ENCODE peak calls at places on chromosomes 12 and 14, in eight cellular contexts. X is hypothalamus; M is MV-4-11; F is adipocyte; A is NCI-H2029 treated with DMSO at 0.1 percent for 48 hours; C is stimulated activated naive CD4-positive, alpha-beta T cell treated with Interleukin-2 at 50 U/mL for 16 hours; S is activated B cell treated with CpG ODN at 0.5 μM for 24 hours; V is RCC 7860. I is an unnamed sample.

GRCh38 chr12:45327823-45328383 is 112.0 kb downstream of the ANO6 start:
- DNase-seq in C (no peak), S (no peak), M (no peak), X (no peak), F (no peak), A (no peak), V (peak; percentile 7), I (no peak)

GRCh38 chr12:88726806-88727722 is 146.8 kb upstream of the KITLG start:
- DNase-seq in V (no peak), F (peak; percentile 9), M (no peak), X (no peak), C (no peak), S (no peak), A (no peak), I (no peak)

GRCh38 chr12:116443706-116444589 is 115.2 kb upstream of the MAP1LC3B2 start:
- DNase-seq in A (no peak), F (no peak), V (no peak), M (peak; percentile 68), C (no peak), S (no peak), X (no peak), I (peak; percentile 50)

GRCh38 chr12:1692895-1693294 is 2.0 kb downstream of the ADIPOR2 start:
- DNase-seq in F (no peak), X (no peak), C (no peak), S (no peak), M (peak; percentile 92), A (no peak), V (no peak), I (peak; percentile 73)

GRCh38 chr12:19338405-19338804 is 100.9 kb upstream of the AEBP2 start:
- DNase-seq in C (no peak), A (no peak), V (no peak), S (no peak), M (peak; percentile 29), X (no peak), F (no peak), I (no peak)

GRCh38 chr12:42364692-42365091 is 38.7 kb downstream of the PPHLN1 start:
- DNase-seq in F (no peak), C (no peak), X (no peak), S (no peak), M (no peak), A (no peak), V (no peak), I (no peak)

GRCh38 chr14:38900887-38901286 is 202.1 kb downstream of the SEC23A start:
- DNase-seq in M (no peak), V (no peak), A (no peak), X (no peak), F (no peak), S (no peak), C (no peak), I (no peak)

GRCh38 chr14:35695072-35695471 is 114.0 kb downstream of the RALGAPA1 start:
- DNase-seq in V (no peak), X (no peak), F (no peak), A (no peak), C (no peak), M (no peak), S (no peak), I (no peak)

GRCh38 chr12:54374555-54375257 is 9.8 kb downstream of the ZNF385A start:
- DNase-seq in A (peak; percentile 90), V (no peak), X (no peak), S (no peak), M (no peak), C (no peak), F (no peak), I (no peak)

GRCh38 chr12:106576848-106577247 is 6.0 kb upstream of the RFX4 start:
- DNase-seq in A (no peak), S (no peak), C (no peak), M (no peak), V (no peak), F (no peak), X (no peak), I (no peak)

GRCh38 chr14:50060871-50061663 is 55.3 kb downstream of the VCPKMT start:
- DNase-seq in F (peak; percentile 96), M (peak; percentile 98), V (peak; percentile 77), S (no peak), A (no peak), X (peak; percentile 23), C (peak; percentile 38), I (peak; percentile 44)

GRCh38 chr12:24039113-24039525 is 89.6 kb upstream of the SOX5 start:
- DNase-seq in X (no peak), V (peak; percentile 12), F (no peak), C (no peak), S (no peak), A (no peak), M (no peak), I (no peak)

GRCh38 chr12:93336344-93336743 is 41.4 kb upstream of the NUDT4 start:
- DNase-seq in S (no peak), F (peak; percentile 69), X (no peak), C (no peak), A (no peak), V (no peak), M (peak; percentile 69), I (no peak)

GRCh38 chr12:34219046-34219770 is 196.9 kb downstream of the ALG10 start:
- DNase-seq in S (no peak), X (no peak), A (no peak), M (no peak), V (no peak), F (no peak), C (no peak), I (no peak)

GRCh38 chr12:84270470-84271140 is 642.0 kb downstream of the SLC6A15 start:
- DNase-seq in A (no peak), C (no peak), F (no peak), X (no peak), M (no peak), V (no peak), S (no peak), I (no peak)

GRCh38 chr12:11016937-11017336 is 5.5 kb downstream of the TAS2R19 start:
- DNase-seq in A (no peak), F (no peak), M (no peak), S (no peak), C (no peak), V (no peak), X (peak; percentile 23), I (no peak)

GRCh38 chr12:18703326-18703725 is 34.5 kb downstream of the PLCZ1 start:
- DNase-seq in V (peak; percentile 82), A (no peak), M (no peak), C (no peak), S (no peak), X (no peak), F (no peak), I (no peak)

GRCh38 chr12:42372154-42372791 is 46.3 kb downstream of the PPHLN1 start:
- DNase-seq in F (peak; percentile 68), C (peak; percentile 3), A (peak; percentile 67), V (peak; percentile 35), X (peak; percentile 9), S (no peak), M (peak; percentile 66), I (peak; percentile 66)

GRCh38 chr12:62166525-62166924 is 93.7 kb upstream of the USP15 start:
- DNase-seq in V (no peak), A (no peak), X (no peak), C (no peak), S (no peak), F (peak; percentile 82), M (no peak), I (no peak)

GRCh38 chr12:31005944-31006361 is 67.7 kb upstream of the DDX11 start:
- DNase-seq in C (no peak), S (no peak), V (peak; percentile 95), A (no peak), M (peak; percentile 43), F (peak; percentile 57), X (no peak), I (no peak)

GRCh38 chr14:78633747-78634146 is 463.6 kb downstream of the NRXN3 start:
- DNase-seq in X (no peak), M (no peak), C (no peak), S (no peak), V (no peak), A (no peak), F (no peak), I (no peak)

GRCh38 chr12:104890463-104891096 is 67.5 kb downstream of the SLC41A2 start:
- DNase-seq in S (no peak), M (peak; percentile 16), X (no peak), C (no peak), V (no peak), F (no peak), A (no peak), I (no peak)

GRCh38 chr12:93946542-93947150 is 201.7 kb upstream of the PLXNC1 start:
- DNase-seq in M (no peak), V (no peak), S (no peak), X (no peak), C (no peak), F (no peak), A (no peak), I (no peak)

GRCh38 chr12:106498056-106498455 is 84.7 kb upstream of the RFX4 start:
- DNase-seq in F (peak; percentile 6), S (no peak), M (no peak), C (no peak), X (no peak), A (no peak), V (no peak), I (no peak)

GRCh38 chr14:101123639-101124525 is 220.4 kb upstream of the RTL1 start:
- DNase-seq in F (peak; percentile 1), S (no peak), M (no peak), X (no peak), A (no peak), C (no peak), V (peak; percentile 3), I (no peak)

GRCh38 chr14:20609215-20610001 is 18.2 kb upstream of the RNASE12 start:
- DNase-seq in X (peak; percentile 66), V (peak; percentile 82), S (peak; percentile 57), A (peak; percentile 81), M (peak; percentile 81), F (peak; percentile 96), C (peak; percentile 46), I (peak; percentile 92)

GRCh38 chr12:56084958-56085543 is 5.1 kb downstream of the ERBB3 start:
- DNase-seq in X (no peak), M (peak; percentile 22), S (no peak), V (no peak), A (no peak), C (no peak), F (no peak), I (no peak)